ENCODE peak calls at places on chromosomes 16 and 17, in four cellular contexts. F is C1 segment of cervical spinal cord, O is mucosa of gallbladder, H is NCI-H1436. B is an unnamed sample.

GRCh38 chr17:49779730-49780220 is 8.7 kb upstream of the KAT7 start:
- DNase-seq in O (peak), F (no peak), H (peak), B (peak)

GRCh38 chr16:57537194-57537505 is 779 bp upstream of the CCDC102A start:
- DNase-seq in H (no peak), O (no peak), F (no peak), B (no peak)

GRCh38 chr17:10447035-10447931 is 22.1 kb downstream of the MYH4 start:
- DNase-seq in O (no peak), H (no peak), F (no peak), B (no peak)

GRCh38 chr17:79026345-79027273 is 2.6 kb downstream of the C1QTNF1 start:
- DNase-seq in F (no peak), H (no peak), O (no peak), B (no peak)

GRCh38 chr16:89318871-89319627 is 101.5 kb downstream of the ZNF778 start:
- DNase-seq in H (no peak), F (no peak), O (no peak), B (no peak)

GRCh38 chr17:55330344-55330933 is 65.7 kb downstream of the HLF start:
- DNase-seq in F (no peak), O (no peak), H (no peak), B (no peak)

GRCh38 chr17:8925808-8926207 is 39.7 kb downstream of the PIK3R5 start:
- DNase-seq in H (no peak), F (no peak), O (no peak), B (no peak)

GRCh38 chr17:39679521-39680192 is 8.2 kb downstream of the PGAP3 start:
- DNase-seq in H (no peak), O (no peak), F (no peak), B (no peak)

GRCh38 chr17:269616-270514 is 82.7 kb downstream of the RPH3AL start:
- DNase-seq in H (no peak), O (no peak), F (no peak), B (no peak)

GRCh38 chr17:50918071-50918932 is 52.1 kb upstream of the TOB1 start:
- DNase-seq in H (no peak), F (peak), O (no peak), B (no peak)

GRCh38 chr16:89307421-89307805 is 89.9 kb downstream of the ZNF778 start:
- DNase-seq in O (no peak), H (no peak), F (no peak), B (no peak)

GRCh38 chr17:48253976-48254375 is 146.4 kb downstream of the SNX11 start:
- DNase-seq in O (no peak), F (no peak), H (no peak), B (no peak)

GRCh38 chr17:17029938-17030337 is 12.3 kb upstream of the MPRIP start:
- DNase-seq in H (no peak), O (no peak), F (no peak), B (no peak)

GRCh38 chr16:55487048-55487803 is 8.2 kb downstream of the MMP2 start:
- DNase-seq in F (no peak), O (peak), H (no peak), B (no peak)

GRCh38 chr16:81523387-81524115 is 78.9 kb downstream of the CMIP start:
- DNase-seq in H (no peak), F (no peak), O (no peak), B (no peak)

GRCh38 chr17:79563237-79564013 is 47.4 kb downstream of the RBFOX3 start:
- DNase-seq in H (no peak), F (no peak), O (no peak), B (no peak)

B was measured in thyroid gland.